ENCODE peak calls at places on chromosomes 11 and 22, in eight cellular contexts. One of them, this sample, is unnamed.

GRCh38 chr11:57349491-57350274 is 11.5 kb downstream of the P2RX3 start:
- DNase-seq in fibroblast of villous mesenchyme: peak; percentile 56
- DNase-seq in stimulated activated CD4-positive, alpha-beta T cell treated with anti-CD3 and anti-CD28 coated beads, Interleukin-1b, Interleukin-23, amount 100 ng/mL, for 24 hours: peak; percentile 41
- DNase-seq in IMR-90: peak; percentile 33
- DNase-seq in EL: peak; percentile 48
- DNase-seq in left ventricle myocardium inferior: peak; percentile 73
- DNase-seq in NT2/D1: no peak
- DNase-seq in T-helper 1 cell: peak; percentile 49
- DNase-seq in this sample: peak; percentile 70

GRCh38 chr11:69403556-69404215 is 77.8 kb upstream of the LINC01488 start:
- DNase-seq in fibroblast of villous mesenchyme: peak; percentile 70
- DNase-seq in stimulated activated CD4-positive, alpha-beta T cell treated with anti-CD3 and anti-CD28 coated beads, Interleukin-1b, Interleukin-23, amount 100 ng/mL, for 24 hours: no peak
- DNase-seq in IMR-90: peak; percentile 82
- DNase-seq in EL: peak; percentile 69
- DNase-seq in left ventricle myocardium inferior: no peak
- DNase-seq in NT2/D1: no peak
- DNase-seq in T-helper 1 cell: no peak
- DNase-seq in this sample: peak; percentile 3

GRCh38 chr11:13940611-13941256 is 21.8 kb upstream of the SPON1 start:
- DNase-seq in fibroblast of villous mesenchyme: no peak
- DNase-seq in stimulated activated CD4-positive, alpha-beta T cell treated with anti-CD3 and anti-CD28 coated beads, Interleukin-1b, Interleukin-23, amount 100 ng/mL, for 24 hours: no peak
- DNase-seq in IMR-90: no peak
- DNase-seq in EL: no peak
- DNase-seq in left ventricle myocardium inferior: no peak
- DNase-seq in NT2/D1: no peak
- DNase-seq in T-helper 1 cell: no peak
- DNase-seq in this sample: no peak

GRCh38 chr22:19329454-19329853 is 37.9 kb upstream of the CLTCL1 start:
- DNase-seq in fibroblast of villous mesenchyme: no peak
- DNase-seq in stimulated activated CD4-positive, alpha-beta T cell treated with anti-CD3 and anti-CD28 coated beads, Interleukin-1b, Interleukin-23, amount 100 ng/mL, for 24 hours: no peak
- DNase-seq in IMR-90: no peak
- DNase-seq in EL: no peak
- DNase-seq in left ventricle myocardium inferior: no peak
- DNase-seq in NT2/D1: no peak
- DNase-seq in T-helper 1 cell: no peak
- DNase-seq in this sample: no peak

GRCh38 chr22:50628543-50629134 is 687 bp upstream of the ARSA start:
- DNase-seq in fibroblast of villous mesenchyme: no peak
- DNase-seq in stimulated activated CD4-positive, alpha-beta T cell treated with anti-CD3 and anti-CD28 coated beads, Interleukin-1b, Interleukin-23, amount 100 ng/mL, for 24 hours: no peak
- DNase-seq in IMR-90: no peak
- DNase-seq in EL: no peak
- DNase-seq in left ventricle myocardium inferior: no peak
- DNase-seq in NT2/D1: no peak
- DNase-seq in T-helper 1 cell: no peak
- DNase-seq in this sample: peak; percentile 7

GRCh38 chr22:31346733-31347250 is 646 bp upstream of the PATZ1 start:
- DNase-seq in fibroblast of villous mesenchyme: peak; percentile 63
- DNase-seq in stimulated activated CD4-positive, alpha-beta T cell treated with anti-CD3 and anti-CD28 coated beads, Interleukin-1b, Interleukin-23, amount 100 ng/mL, for 24 hours: peak; percentile 45
- DNase-seq in IMR-90: peak; percentile 33
- DNase-seq in EL: peak; percentile 65
- DNase-seq in left ventricle myocardium inferior: peak; percentile 61
- DNase-seq in NT2/D1: no peak
- DNase-seq in T-helper 1 cell: peak; percentile 31
- DNase-seq in this sample: no peak

GRCh38 chr11:118735203-118735602 is 55.8 kb upstream of the TREH start:
- DNase-seq in fibroblast of villous mesenchyme: no peak
- DNase-seq in stimulated activated CD4-positive, alpha-beta T cell treated with anti-CD3 and anti-CD28 coated beads, Interleukin-1b, Interleukin-23, amount 100 ng/mL, for 24 hours: no peak
- DNase-seq in IMR-90: no peak
- DNase-seq in EL: no peak
- DNase-seq in left ventricle myocardium inferior: no peak
- DNase-seq in NT2/D1: no peak
- DNase-seq in T-helper 1 cell: no peak
- DNase-seq in this sample: no peak

GRCh38 chr11:75204685-75205667 is 35.6 kb upstream of the TPBGL start:
- DNase-seq in fibroblast of villous mesenchyme: peak; percentile 83
- DNase-seq in stimulated activated CD4-positive, alpha-beta T cell treated with anti-CD3 and anti-CD28 coated beads, Interleukin-1b, Interleukin-23, amount 100 ng/mL, for 24 hours: peak; percentile 72
- DNase-seq in IMR-90: peak; percentile 77
- DNase-seq in EL: peak; percentile 82
- DNase-seq in left ventricle myocardium inferior: peak; percentile 88
- DNase-seq in NT2/D1: peak; percentile 82
- DNase-seq in T-helper 1 cell: peak; percentile 70
- DNase-seq in this sample: peak; percentile 76

GRCh38 chr11:67059671-67060070 is 3.0 kb downstream of the RHOD start:
- DNase-seq in fibroblast of villous mesenchyme: no peak
- DNase-seq in stimulated activated CD4-positive, alpha-beta T cell treated with anti-CD3 and anti-CD28 coated beads, Interleukin-1b, Interleukin-23, amount 100 ng/mL, for 24 hours: no peak
- DNase-seq in IMR-90: no peak
- DNase-seq in EL: no peak
- DNase-seq in left ventricle myocardium inferior: no peak
- DNase-seq in NT2/D1: no peak
- DNase-seq in T-helper 1 cell: no peak
- DNase-seq in this sample: no peak

GRCh38 chr11:12019337-12019736 is 10.9 kb upstream of the DKK3 start:
- DNase-seq in fibroblast of villous mesenchyme: no peak
- DNase-seq in stimulated activated CD4-positive, alpha-beta T cell treated with anti-CD3 and anti-CD28 coated beads, Interleukin-1b, Interleukin-23, amount 100 ng/mL, for 24 hours: no peak
- DNase-seq in IMR-90: peak; percentile 87
- DNase-seq in EL: no peak
- DNase-seq in left ventricle myocardium inferior: no peak
- DNase-seq in NT2/D1: no peak
- DNase-seq in T-helper 1 cell: no peak
- DNase-seq in this sample: no peak

This sample was measured in amniotic epithelial cell.